ENCODE peak calls at places on chromosome 11, in six cellular contexts. One of them, this sample, is unnamed.
A peak's percentile ranks its signal among the peaks of the same experiment; 100 is the strongest.

GRCh38 chr11:120391297-120391696 is 55.1 kb downstream of the ARHGEF12 start:
- DNase-seq in cardiac muscle cell: peak; percentile 19
- DNase-seq in neural progenitor cell: peak; percentile 17
- DNase-seq in GM23338: peak; percentile 31
- DNase-seq in HAP-1: no peak
- DNase-seq in cardiac fibroblast: no peak
- DNase-seq in this sample: no peak

GRCh38 chr11:80593981-80594380 is 1153.2 kb upstream of the TENM4 start:
- DNase-seq in cardiac muscle cell: no peak
- DNase-seq in neural progenitor cell: no peak
- DNase-seq in GM23338: no peak
- DNase-seq in HAP-1: peak; percentile 24
- DNase-seq in cardiac fibroblast: peak; percentile 77
- DNase-seq in this sample: no peak

GRCh38 chr11:92528051-92528450 is 303.4 kb downstream of the FAT3 start:
- DNase-seq in cardiac muscle cell: no peak
- DNase-seq in neural progenitor cell: no peak
- DNase-seq in GM23338: no peak
- DNase-seq in HAP-1: no peak
- DNase-seq in cardiac fibroblast: peak; percentile 34
- DNase-seq in this sample: no peak

GRCh38 chr11:887589-887988 is 23.0 kb downstream of the CHID1 start:
- DNase-seq in cardiac muscle cell: no peak
- DNase-seq in neural progenitor cell: no peak
- DNase-seq in GM23338: no peak
- DNase-seq in HAP-1: no peak
- DNase-seq in cardiac fibroblast: no peak
- DNase-seq in this sample: no peak

GRCh38 chr11:951507-951906 is 25.8 kb downstream of the AP2A2 start:
- DNase-seq in cardiac muscle cell: no peak
- DNase-seq in neural progenitor cell: no peak
- DNase-seq in GM23338: no peak
- DNase-seq in HAP-1: no peak
- DNase-seq in cardiac fibroblast: no peak
- DNase-seq in this sample: no peak

GRCh38 chr11:58451585-58451984 is 9.5 kb upstream of the OR5B12 start:
- DNase-seq in cardiac muscle cell: no peak
- DNase-seq in neural progenitor cell: no peak
- DNase-seq in GM23338: no peak
- DNase-seq in HAP-1: no peak
- DNase-seq in cardiac fibroblast: no peak
- DNase-seq in this sample: no peak

GRCh38 chr11:13868710-13869403 is 93.7 kb upstream of the SPON1 start:
- DNase-seq in cardiac muscle cell: no peak
- DNase-seq in neural progenitor cell: no peak
- DNase-seq in GM23338: no peak
- DNase-seq in HAP-1: no peak
- DNase-seq in cardiac fibroblast: no peak
- DNase-seq in this sample: no peak

GRCh38 chr11:46906596-46906995 is 11.8 kb downstream of the LRP4 start:
- DNase-seq in cardiac muscle cell: peak; percentile 85
- DNase-seq in neural progenitor cell: peak; percentile 46
- DNase-seq in GM23338: peak; percentile 80
- DNase-seq in HAP-1: no peak
- DNase-seq in cardiac fibroblast: no peak
- DNase-seq in this sample: no peak

GRCh38 chr11:57604289-57605010 is 7.0 kb downstream of the SERPING1 start:
- DNase-seq in cardiac muscle cell: no peak
- DNase-seq in neural progenitor cell: no peak
- DNase-seq in GM23338: peak; percentile 42
- DNase-seq in HAP-1: no peak
- DNase-seq in cardiac fibroblast: no peak
- DNase-seq in this sample: no peak

GRCh38 chr11:6703247-6704063 is 20.3 kb upstream of the MRPL17 start:
- DNase-seq in cardiac muscle cell: peak; percentile 58
- DNase-seq in neural progenitor cell: peak; percentile 67
- DNase-seq in GM23338: peak; percentile 78
- DNase-seq in HAP-1: peak; percentile 61
- DNase-seq in cardiac fibroblast: peak; percentile 80
- DNase-seq in this sample: peak; percentile 64

GRCh38 chr11:62721994-62722393 is 5.3 kb downstream of the HNRNPUL2 start:
- DNase-seq in cardiac muscle cell: peak; percentile 23
- DNase-seq in neural progenitor cell: peak; percentile 51
- DNase-seq in GM23338: peak; percentile 24
- DNase-seq in HAP-1: no peak
- DNase-seq in cardiac fibroblast: peak; percentile 44
- DNase-seq in this sample: no peak

GRCh38 chr11:124783002-124783401 is 17.2 kb downstream of the MSANTD2 start:
- DNase-seq in cardiac muscle cell: no peak
- DNase-seq in neural progenitor cell: no peak
- DNase-seq in GM23338: no peak
- DNase-seq in HAP-1: no peak
- DNase-seq in cardiac fibroblast: no peak
- DNase-seq in this sample: no peak

GRCh38 chr11:8282621-8283509 is 19.2 kb upstream of the LMO1 start:
- DNase-seq in cardiac muscle cell: peak; percentile 60
- DNase-seq in neural progenitor cell: peak; percentile 67
- DNase-seq in GM23338: peak; percentile 51
- DNase-seq in HAP-1: peak; percentile 83
- DNase-seq in cardiac fibroblast: no peak
- DNase-seq in this sample: peak; percentile 26

GRCh38 chr11:93493252-93493897 is 49.8 kb downstream of the SMCO4 start:
- DNase-seq in cardiac muscle cell: no peak
- DNase-seq in neural progenitor cell: no peak
- DNase-seq in GM23338: no peak
- DNase-seq in HAP-1: no peak
- DNase-seq in cardiac fibroblast: no peak
- DNase-seq in this sample: peak; percentile 59

GRCh38 chr11:17547051-17547577 is at the start of gene OTOG:
- DNase-seq in cardiac muscle cell: peak; percentile 63
- DNase-seq in neural progenitor cell: peak; percentile 86
- DNase-seq in GM23338: peak; percentile 95
- DNase-seq in HAP-1: peak; percentile 73
- DNase-seq in cardiac fibroblast: peak; percentile 25
- DNase-seq in this sample: no peak

GRCh38 chr11:65545853-65546216 is 12.3 kb downstream of the LTBP3 start:
- DNase-seq in cardiac muscle cell: no peak
- DNase-seq in neural progenitor cell: no peak
- DNase-seq in GM23338: peak; percentile 37
- DNase-seq in HAP-1: no peak
- DNase-seq in cardiac fibroblast: no peak
- DNase-seq in this sample: no peak
- H3K4me3 ChIP-seq in cardiac muscle cell: no peak overlapping the region
- H3K4me3 ChIP-seq in neural progenitor cell: peak overlapping the region; percentile 44
- H3K4me3 ChIP-seq in GM23338: peak overlapping the region; percentile 68
- H3K4me3 ChIP-seq in HAP-1: no peak overlapping the region
- H3K4me3 ChIP-seq in cardiac fibroblast: no peak overlapping the region
- H3K4me3 ChIP-seq in this sample: peak overlapping the region; percentile 39

DNA sequence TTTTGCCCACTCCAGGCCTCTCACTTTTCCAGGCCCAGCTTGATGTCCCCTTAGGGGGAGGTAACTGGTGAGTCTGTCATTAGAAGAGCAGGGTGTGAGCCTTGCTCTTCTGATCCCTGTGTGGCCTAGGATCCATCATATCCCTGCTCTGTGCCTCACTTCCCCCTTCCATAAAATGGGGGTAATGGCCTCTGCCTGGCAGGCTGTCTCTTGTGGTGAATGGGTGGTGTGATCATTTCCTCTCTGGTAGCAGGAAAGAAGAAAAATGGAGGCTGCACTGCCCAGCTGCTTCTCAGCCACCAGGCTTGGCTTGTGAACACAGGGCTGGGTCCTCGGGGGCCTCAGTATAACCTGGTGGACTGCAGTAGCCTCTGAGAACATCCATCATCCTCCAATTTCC is 5.6 kb downstream of the ARHGEF17 start:
- DNase-seq in cardiac muscle cell: no peak
- DNase-seq in neural progenitor cell: no peak
- DNase-seq in GM23338: no peak
- DNase-seq in HAP-1: no peak
- DNase-seq in cardiac fibroblast: no peak
- DNase-seq in this sample: no peak
- H3K4me3 ChIP-seq in cardiac muscle cell: no peak overlapping the region
- H3K4me3 ChIP-seq in neural progenitor cell: no peak overlapping the region
- H3K4me3 ChIP-seq in GM23338: no peak overlapping the region
- H3K4me3 ChIP-seq in HAP-1: no peak overlapping the region
- H3K4me3 ChIP-seq in cardiac fibroblast: peak overlapping the region; percentile 44
- H3K4me3 ChIP-seq in this sample: no peak overlapping the region

GRCh38 chr11:12679471-12679870 is 5.2 kb downstream of the TEAD1 start:
- DNase-seq in cardiac muscle cell: no peak
- DNase-seq in neural progenitor cell: no peak
- DNase-seq in GM23338: no peak
- DNase-seq in HAP-1: no peak
- DNase-seq in cardiac fibroblast: no peak
- DNase-seq in this sample: no peak

GRCh38 chr11:12677131-12677530 is 2.9 kb downstream of the TEAD1 start:
- DNase-seq in cardiac muscle cell: no peak
- DNase-seq in neural progenitor cell: peak; percentile 56
- DNase-seq in GM23338: no peak
- DNase-seq in HAP-1: peak; percentile 34
- DNase-seq in cardiac fibroblast: peak; percentile 57
- DNase-seq in this sample: no peak

GRCh38 chr11:12675951-12676711 is 1.9 kb downstream of the TEAD1 start:
- DNase-seq in cardiac muscle cell: peak; percentile 44
- DNase-seq in neural progenitor cell: peak; percentile 54
- DNase-seq in GM23338: no peak
- DNase-seq in HAP-1: peak; percentile 33
- DNase-seq in cardiac fibroblast: peak; percentile 52
- DNase-seq in this sample: no peak

GRCh38 chr11:12678991-12679390 is 4.8 kb downstream of the TEAD1 start:
- DNase-seq in cardiac muscle cell: no peak
- DNase-seq in neural progenitor cell: no peak
- DNase-seq in GM23338: no peak
- DNase-seq in HAP-1: no peak
- DNase-seq in cardiac fibroblast: no peak
- DNase-seq in this sample: no peak

GRCh38 chr11:12678092-12678491 is 3.9 kb downstream of the TEAD1 start:
- DNase-seq in cardiac muscle cell: no peak
- DNase-seq in neural progenitor cell: no peak
- DNase-seq in GM23338: no peak
- DNase-seq in HAP-1: no peak
- DNase-seq in cardiac fibroblast: no peak
- DNase-seq in this sample: no peak
- H3K4me3 ChIP-seq in cardiac muscle cell: no peak overlapping the region
- H3K4me3 ChIP-seq in neural progenitor cell: peak overlapping the region; percentile 83
- H3K4me3 ChIP-seq in GM23338: peak overlapping the region; percentile 88
- H3K4me3 ChIP-seq in HAP-1: peak overlapping the region; percentile 58
- H3K4me3 ChIP-seq in cardiac fibroblast: peak overlapping the region; percentile 2
- H3K4me3 ChIP-seq in this sample: no peak overlapping the region

DNA sequence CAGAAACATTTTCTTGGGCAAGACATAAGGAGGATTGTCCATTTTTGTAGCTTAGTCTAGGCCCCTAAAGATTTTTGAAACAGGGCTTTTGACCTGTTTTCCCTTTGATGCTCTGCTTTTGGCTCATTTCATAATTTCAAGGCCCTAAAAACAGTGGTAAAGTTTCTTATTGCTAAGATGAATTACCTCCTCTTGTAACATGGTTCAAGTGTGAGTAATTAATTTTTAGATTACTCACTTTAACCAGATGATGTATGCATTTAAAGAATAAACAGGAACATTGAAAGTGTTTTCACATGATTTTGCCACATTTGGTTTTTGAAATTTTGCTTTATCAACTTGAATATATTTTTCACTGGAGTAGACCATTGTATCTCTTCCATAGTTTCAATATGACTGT is 1.2 kb downstream of the RAG2 start:
- DNase-seq in cardiac muscle cell: no peak
- DNase-seq in neural progenitor cell: no peak
- DNase-seq in GM23338: no peak
- DNase-seq in HAP-1: no peak
- DNase-seq in cardiac fibroblast: no peak
- DNase-seq in this sample: no peak
- H3K4me3 ChIP-seq in cardiac muscle cell: no peak overlapping the region
- H3K4me3 ChIP-seq in neural progenitor cell: no peak overlapping the region
- H3K4me3 ChIP-seq in GM23338: no peak overlapping the region
- H3K4me3 ChIP-seq in HAP-1: no peak overlapping the region
- H3K4me3 ChIP-seq in cardiac fibroblast: no peak overlapping the region
- H3K4me3 ChIP-seq in this sample: no peak overlapping the region

DNA sequence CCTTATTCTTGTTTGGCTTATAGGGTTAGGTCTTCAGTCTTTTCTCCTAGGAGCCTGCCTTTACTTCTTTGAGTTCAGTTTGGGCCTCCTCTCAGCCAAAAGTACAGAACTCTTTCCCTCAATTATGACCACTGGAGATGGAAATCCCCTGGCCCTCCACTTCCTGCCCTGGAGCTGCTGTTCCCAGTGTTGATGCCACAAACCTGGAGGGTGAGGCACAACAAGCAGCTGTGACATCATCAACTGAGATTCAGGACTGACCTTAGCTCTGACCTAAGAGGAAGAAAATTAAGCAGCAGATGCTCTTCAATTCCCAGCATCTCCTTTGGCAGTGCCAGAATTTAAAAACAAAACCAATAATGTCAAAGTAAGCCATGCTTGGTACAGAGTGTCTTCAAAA is 3.0 kb downstream of the ABTB2 start:
- DNase-seq in cardiac muscle cell: no peak
- DNase-seq in neural progenitor cell: no peak
- DNase-seq in GM23338: no peak
- DNase-seq in HAP-1: no peak
- DNase-seq in cardiac fibroblast: peak; percentile 58
- DNase-seq in this sample: no peak
- H3K4me3 ChIP-seq in cardiac muscle cell: peak overlapping the region; percentile 84
- H3K4me3 ChIP-seq in neural progenitor cell: no peak overlapping the region
- H3K4me3 ChIP-seq in GM23338: no peak overlapping the region
- H3K4me3 ChIP-seq in HAP-1: no peak overlapping the region
- H3K4me3 ChIP-seq in cardiac fibroblast: no peak overlapping the region
- H3K4me3 ChIP-seq in this sample: no peak overlapping the region

DNA sequence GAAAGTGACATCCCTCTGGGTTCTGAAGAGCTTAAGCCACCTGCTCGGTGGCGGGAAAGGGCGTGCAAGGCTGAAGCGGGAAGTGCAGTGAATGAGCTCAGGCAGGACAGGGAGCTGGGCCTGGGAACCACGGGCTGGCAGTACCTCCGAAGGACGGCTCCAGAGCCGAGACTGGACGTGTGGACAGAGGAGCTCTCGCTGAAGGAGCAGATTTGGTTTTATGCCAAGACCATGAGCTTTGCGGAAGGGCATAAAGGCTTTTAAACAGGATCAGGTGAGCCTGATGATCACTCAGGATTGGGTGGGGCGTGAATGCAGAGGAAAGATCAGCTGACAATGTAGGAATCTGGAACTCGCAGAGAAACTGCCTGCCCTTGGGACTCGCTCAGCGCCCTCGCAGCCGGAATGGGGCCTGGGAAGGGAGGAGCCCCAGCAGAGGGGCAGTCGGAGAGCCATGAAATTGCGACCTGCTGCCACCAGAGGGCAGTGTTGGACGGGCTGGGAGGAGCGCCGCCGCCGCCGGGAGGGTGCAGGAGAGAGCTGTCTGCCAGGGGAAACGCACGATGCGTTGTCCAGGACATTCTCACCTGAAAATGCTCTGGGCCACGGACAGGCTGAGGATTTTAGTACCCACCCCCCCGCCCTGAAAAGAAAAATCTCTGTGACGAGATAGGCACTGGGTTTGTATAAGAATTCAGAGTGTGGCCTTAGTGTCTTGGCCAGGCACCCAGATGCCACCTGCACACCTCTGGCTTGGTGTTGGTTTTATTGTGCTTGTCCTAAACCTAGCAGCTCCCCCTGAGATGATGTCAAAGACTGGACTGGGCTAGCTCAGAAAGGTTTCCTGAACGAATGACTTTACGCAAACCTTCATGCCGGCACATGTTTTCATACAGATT is 324.4 kb downstream of the NTM start:
- DNase-seq in cardiac muscle cell: peak; percentile 88
- DNase-seq in neural progenitor cell: peak; percentile 88
- DNase-seq in GM23338: peak; percentile 91
- DNase-seq in HAP-1: peak; percentile 80
- DNase-seq in cardiac fibroblast: peak; percentile 86
- DNase-seq in this sample: peak; percentile 87
- H3K4me3 ChIP-seq in cardiac muscle cell: no peak overlapping the region
- H3K4me3 ChIP-seq in neural progenitor cell: no peak overlapping the region
- H3K4me3 ChIP-seq in GM23338: peak overlapping the region; percentile 29
- H3K4me3 ChIP-seq in HAP-1: no peak overlapping the region
- H3K4me3 ChIP-seq in cardiac fibroblast: no peak overlapping the region
- H3K4me3 ChIP-seq in this sample: no peak overlapping the region

This sample was measured in pancreas.